ENCODE peak calls at places on chromosomes 7 and 10, in nine cellular contexts. C is heart left ventricle, Z is AG04450, S is hepatocyte, Q is ovary, N is fibroblast of lung, B is left lung, L is left ventricle myocardium inferior, G is neural progenitor cell. F is an unnamed sample.

GRCh38 chr10:132386419-132386831 is 10.6 kb upstream of the PWWP2B start:
- DNase-seq in C (no peak), Z (no peak), S (no peak), Q (no peak), N (no peak), B (peak; percentile 27), L (no peak), G (no peak), F (no peak)

GRCh38 chr10:108095932-108096925 is 931.7 kb upstream of the SORCS1 start:
- DNase-seq in C (peak; percentile 16), Z (no peak), S (no peak), Q (no peak), N (no peak), B (no peak), L (peak; percentile 19), G (no peak), F (no peak)

GRCh38 chr10:3080608-3081007 is 13.3 kb downstream of the PFKP start:
- DNase-seq in C (no peak), Z (no peak), S (no peak), Q (no peak), N (peak; percentile 46), B (no peak), L (no peak), G (no peak), F (no peak)

GRCh38 chr7:47942132-47942531 is 6.1 kb downstream of the PKD1L1 start:
- DNase-seq in C (no peak), Z (no peak), S (no peak), Q (no peak), N (no peak), B (no peak), L (no peak), G (no peak), F (no peak)

GRCh38 chr7:98855610-98856009 is 14.2 kb downstream of the TMEM130 start:
- DNase-seq in C (no peak), Z (no peak), S (no peak), Q (no peak), N (no peak), B (no peak), L (no peak), G (no peak), F (no peak)

GRCh38 chr10:112250555-112250954 is 32.6 kb upstream of the TECTB start:
- DNase-seq in C (no peak), Z (no peak), S (no peak), Q (no peak), N (peak; percentile 26), B (no peak), L (no peak), G (no peak), F (no peak)

GRCh38 chr10:78805176-78805575 is 263.6 kb upstream of the ZMIZ1 start:
- DNase-seq in C (peak; percentile 70), Z (peak; percentile 97), S (peak; percentile 92), Q (peak; percentile 46), N (peak; percentile 98), B (peak; percentile 55), L (peak; percentile 74), G (no peak), F (no peak)

GRCh38 chr10:129373718-129374117 is 93.3 kb upstream of the MGMT start:
- DNase-seq in C (no peak), Z (no peak), S (no peak), Q (no peak), N (no peak), B (no peak), L (no peak), G (no peak), F (no peak)

GRCh38 chr7:121446526-121446925 is 50.4 kb upstream of the FAM3C start:
- DNase-seq in C (no peak), Z (no peak), S (peak; percentile 28), Q (no peak), N (no peak), B (no peak), L (no peak), G (no peak), F (no peak)

GRCh38 chr10:13458107-13458761 is 70.6 kb downstream of the BEND7 start:
- DNase-seq in C (no peak), Z (no peak), S (no peak), Q (no peak), N (no peak), B (no peak), L (no peak), G (no peak), F (no peak)

GRCh38 chr7:44541876-44542610 is 913 bp upstream of the NPC1L1 start:
- DNase-seq in C (no peak), Z (no peak), S (no peak), Q (no peak), N (no peak), B (no peak), L (no peak), G (no peak), F (no peak)

GRCh38 chr7:44548893-44549292 is 7.8 kb upstream of the NPC1L1 start:
- DNase-seq in C (no peak), Z (no peak), S (no peak), Q (no peak), N (no peak), B (no peak), L (no peak), G (no peak), F (no peak)

GRCh38 chr7:44549457-44549856 is 8.3 kb upstream of the NPC1L1 start:
- DNase-seq in C (no peak), Z (no peak), S (no peak), Q (no peak), N (no peak), B (no peak), L (no peak), G (no peak), F (no peak)

DNA sequence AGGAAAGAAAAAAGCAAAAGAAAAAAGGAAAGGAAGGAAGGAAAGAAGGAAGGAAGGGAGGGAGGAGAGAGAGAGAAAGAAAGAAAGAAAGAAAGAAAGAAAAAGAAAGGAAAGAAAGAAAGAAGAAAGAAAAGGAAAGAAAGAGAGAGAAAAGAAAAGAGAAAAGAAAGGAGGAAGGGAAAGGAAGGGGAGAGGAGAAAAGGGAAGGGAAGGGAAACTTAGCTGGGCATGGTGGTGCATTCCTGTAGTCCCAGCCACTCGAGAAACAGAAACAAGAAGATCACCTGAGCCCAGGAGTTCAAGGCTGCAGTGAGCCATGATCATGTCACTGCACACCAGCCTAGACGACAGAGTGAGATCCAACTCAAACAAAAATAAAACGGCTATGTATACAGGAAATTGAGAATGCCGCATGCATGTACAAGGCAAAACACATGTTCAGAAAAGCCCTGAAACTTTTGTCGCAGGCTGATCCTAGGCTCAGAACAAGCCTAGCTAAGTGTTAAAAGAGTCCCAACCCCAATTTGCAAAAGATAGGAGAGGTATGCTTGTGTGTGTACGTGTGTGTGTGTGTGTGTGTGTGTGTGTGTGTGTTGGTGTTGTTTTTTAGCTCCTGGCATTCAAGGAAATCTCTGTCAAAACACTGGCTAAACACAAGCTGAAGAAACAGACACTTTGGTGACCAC is 6.5 kb upstream of the NPC1L1 start:
- DNase-seq in C (no peak), Z (no peak), S (no peak), Q (no peak), N (peak; percentile 12), B (no peak), L (no peak), G (no peak), F (no peak)
- TF ChIP-seq CTCF in C (no peak), Z (no peak), S (no peak), Q (no peak), N (no peak), B (no peak), L (no peak), G (no peak), F (no peak)

GRCh38 chr7:157543276-157543675 is 206.5 kb downstream of the DNAJB6 start:
- DNase-seq in C (no peak), Z (no peak), S (no peak), Q (no peak), N (no peak), B (peak; percentile 22), L (no peak), G (no peak), F (no peak)

GRCh38 chr7:157544980-157545680 is 208.3 kb downstream of the DNAJB6 start:
- DNase-seq in C (no peak), Z (no peak), S (no peak), Q (no peak), N (no peak), B (peak; percentile 9), L (no peak), G (no peak), F (no peak)

GRCh38 chr7:157545681-157546060 is 208.9 kb downstream of the DNAJB6 start:
- DNase-seq in C (no peak), Z (no peak), S (no peak), Q (no peak), N (no peak), B (no peak), L (no peak), G (no peak), F (no peak)

GRCh38 chr7:157543791-157544190 is 207.0 kb downstream of the DNAJB6 start:
- DNase-seq in C (no peak), Z (no peak), S (no peak), Q (no peak), N (no peak), B (peak; percentile 18), L (no peak), G (no peak), F (no peak)

DNA sequence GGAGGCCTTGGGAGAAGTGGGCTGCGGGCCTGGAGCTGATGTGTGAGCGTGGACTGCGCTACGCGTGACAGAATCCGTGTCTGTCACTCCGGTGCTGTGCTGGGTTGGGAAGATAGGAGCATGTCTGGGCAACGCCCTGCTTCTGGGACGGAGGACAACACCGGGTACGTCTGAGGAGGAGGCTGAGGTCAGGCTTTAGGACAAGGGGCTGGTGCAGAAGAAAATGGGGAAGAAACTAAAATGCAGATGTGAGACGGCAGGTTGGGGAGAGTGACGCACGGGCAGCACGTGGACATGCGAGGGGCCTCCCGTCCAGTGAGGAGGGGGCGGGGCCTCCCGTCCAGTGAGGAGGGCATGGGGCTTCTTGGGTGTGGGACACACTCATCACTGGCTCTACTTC is 207.4 kb downstream of the DNAJB6 start:
- DNase-seq in C (no peak), Z (no peak), S (no peak), Q (no peak), N (no peak), B (peak; percentile 14), L (no peak), G (no peak), F (no peak)
- H3K9me3 ChIP-seq in C (no peaks in the 10 kb centered on the region), Z (peaks cover 98% of the 10 kb centered on the region), S (no peaks in the 10 kb centered on the region), Q (no peaks in the 10 kb centered on the region), N (no peaks in the 10 kb centered on the region), B (no peaks in the 10 kb centered on the region), L (no peaks in the 10 kb centered on the region), G (no peaks in the 10 kb centered on the region), F (peaks cover 63% of the 10 kb centered on the region)

DNA sequence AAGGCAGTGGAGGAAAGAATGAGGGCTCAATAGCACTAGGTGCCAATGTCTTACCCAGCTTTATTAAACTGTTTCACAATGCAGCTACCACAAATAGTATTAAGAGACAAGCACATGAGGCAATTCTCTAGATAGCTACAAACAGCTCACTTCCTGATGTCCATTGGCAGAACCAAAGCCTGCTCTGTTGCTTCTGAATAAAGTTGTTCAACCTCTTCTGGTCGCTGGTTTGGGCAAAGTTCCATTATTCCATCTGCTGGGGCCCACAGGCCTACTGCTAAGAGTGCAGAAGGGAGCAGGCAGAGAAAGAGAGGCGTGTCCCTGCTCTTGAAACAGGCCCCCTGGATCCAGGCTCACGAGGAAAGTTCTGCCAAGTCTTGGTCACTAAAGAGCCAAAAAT is 173.9 kb downstream of the ZNF438 start:
- DNase-seq in C (peak; percentile 76), Z (no peak), S (peak; percentile 24), Q (peak; percentile 42), N (peak; percentile 93), B (no peak), L (peak; percentile 77), G (no peak), F (no peak)
- H3K27ac ChIP-seq in C (peak overlapping the region; percentile 49), Z (peak overlapping the region; percentile 57), S (no peak overlapping the region), Q (no peak overlapping the region), N (no peak overlapping the region), B (peak overlapping the region; percentile 58), L (peak overlapping the region; percentile 78), G (no peak overlapping the region), F (no peak overlapping the region)

GRCh38 chr7:151725844-151726770 is 150.8 kb downstream of the PRKAG2 start:
- DNase-seq in C (no peak), Z (no peak), S (no peak), Q (no peak), N (no peak), B (no peak), L (no peak), G (no peak), F (no peak)
- TF ChIP-seq CTCF in C (no peak), Z (no peak), S (no peak), Q (no peak), N (no peak), B (no peak), L (no peak), G (no peak), F (no peak)